ENCODE peak calls at places on chromosome 12, in five cellular contexts. One of them, this sample, is unnamed.

GRCh38 chr12:2561367-2561766 is 233.4 kb upstream of the FKBP4 start:
- DNase-seq in COR-L47: no peak
- DNase-seq in natural killer cell treated with Interleukin-12 subunit alpha and Interleukin-12 subunit beta and Interleukin-15 and Interleukin-18, amount 100 ng/mL, for 72 hours: no peak
- DNase-seq in uterus: no peak
- DNase-seq in A172: no peak
- DNase-seq in this sample: no peak

GRCh38 chr12:58893421-58893986 is 26.8 kb downstream of the LRIG3 start:
- DNase-seq in COR-L47: no peak
- DNase-seq in uterus: no peak
- DNase-seq in A172: no peak
- DNase-seq in natural killer cell treated with Interleukin-12 subunit alpha and Interleukin-12 subunit beta and Interleukin-15 and Interleukin-18, amount 100 ng/mL, for 72 hours: no peak
- DNase-seq in this sample: no peak

GRCh38 chr12:50922820-50923219 is 29.5 kb upstream of the HIGD1C start:
- DNase-seq in uterus: peak
- DNase-seq in natural killer cell treated with Interleukin-12 subunit alpha and Interleukin-12 subunit beta and Interleukin-15 and Interleukin-18, amount 100 ng/mL, for 72 hours: no peak
- DNase-seq in A172: no peak
- DNase-seq in COR-L47: no peak
- DNase-seq in this sample: no peak

GRCh38 chr12:57896437-57897201 is 44.7 kb upstream of the ATP23 start:
- DNase-seq in natural killer cell treated with Interleukin-12 subunit alpha and Interleukin-12 subunit beta and Interleukin-15 and Interleukin-18, amount 100 ng/mL, for 72 hours: no peak
- DNase-seq in A172: no peak
- DNase-seq in COR-L47: peak
- DNase-seq in uterus: peak
- DNase-seq in this sample: peak

GRCh38 chr12:30970559-30971202 is 44.1 kb downstream of the TSPAN11 start:
- DNase-seq in A172: no peak
- DNase-seq in natural killer cell treated with Interleukin-12 subunit alpha and Interleukin-12 subunit beta and Interleukin-15 and Interleukin-18, amount 100 ng/mL, for 72 hours: no peak
- DNase-seq in COR-L47: peak
- DNase-seq in uterus: no peak
- DNase-seq in this sample: peak

GRCh38 chr12:1204581-1205121 is 213.6 kb downstream of the ERC1 start:
- DNase-seq in uterus: no peak
- DNase-seq in A172: no peak
- DNase-seq in natural killer cell treated with Interleukin-12 subunit alpha and Interleukin-12 subunit beta and Interleukin-15 and Interleukin-18, amount 100 ng/mL, for 72 hours: no peak
- DNase-seq in COR-L47: no peak
- DNase-seq in this sample: no peak

GRCh38 chr12:66514581-66514980 is 164.3 kb downstream of the GRIP1 start:
- DNase-seq in uterus: no peak
- DNase-seq in natural killer cell treated with Interleukin-12 subunit alpha and Interleukin-12 subunit beta and Interleukin-15 and Interleukin-18, amount 100 ng/mL, for 72 hours: no peak
- DNase-seq in A172: peak
- DNase-seq in COR-L47: no peak
- DNase-seq in this sample: no peak

GRCh38 chr12:13179159-13180074 is 17.1 kb upstream of the EMP1 start:
- DNase-seq in uterus: peak
- DNase-seq in COR-L47: no peak
- DNase-seq in natural killer cell treated with Interleukin-12 subunit alpha and Interleukin-12 subunit beta and Interleukin-15 and Interleukin-18, amount 100 ng/mL, for 72 hours: no peak
- DNase-seq in A172: peak
- DNase-seq in this sample: peak

GRCh38 chr12:24255920-24256635 is 306.6 kb upstream of the SOX5 start:
- DNase-seq in natural killer cell treated with Interleukin-12 subunit alpha and Interleukin-12 subunit beta and Interleukin-15 and Interleukin-18, amount 100 ng/mL, for 72 hours: no peak
- DNase-seq in uterus: no peak
- DNase-seq in COR-L47: no peak
- DNase-seq in A172: no peak
- DNase-seq in this sample: no peak

GRCh38 chr12:59972941-59973340 is 377.1 kb downstream of the SLC16A7 start:
- DNase-seq in natural killer cell treated with Interleukin-12 subunit alpha and Interleukin-12 subunit beta and Interleukin-15 and Interleukin-18, amount 100 ng/mL, for 72 hours: no peak
- DNase-seq in A172: peak
- DNase-seq in COR-L47: no peak
- DNase-seq in uterus: no peak
- DNase-seq in this sample: no peak

GRCh38 chr12:38995249-38995648 is 89.9 kb upstream of the CPNE8 start:
- DNase-seq in natural killer cell treated with Interleukin-12 subunit alpha and Interleukin-12 subunit beta and Interleukin-15 and Interleukin-18, amount 100 ng/mL, for 72 hours: no peak
- DNase-seq in COR-L47: no peak
- DNase-seq in uterus: no peak
- DNase-seq in A172: no peak
- DNase-seq in this sample: no peak

GRCh38 chr12:86290615-86291014 is 34.4 kb upstream of the MGAT4C start:
- DNase-seq in A172: no peak
- DNase-seq in COR-L47: no peak
- DNase-seq in uterus: no peak
- DNase-seq in natural killer cell treated with Interleukin-12 subunit alpha and Interleukin-12 subunit beta and Interleukin-15 and Interleukin-18, amount 100 ng/mL, for 72 hours: no peak
- DNase-seq in this sample: no peak

GRCh38 chr12:117447665-117448366 is 86.4 kb upstream of the NOS1 start:
- DNase-seq in A172: no peak
- DNase-seq in uterus: no peak
- DNase-seq in COR-L47: peak
- DNase-seq in natural killer cell treated with Interleukin-12 subunit alpha and Interleukin-12 subunit beta and Interleukin-15 and Interleukin-18, amount 100 ng/mL, for 72 hours: no peak
- DNase-seq in this sample: no peak

GRCh38 chr12:16669756-16670155 is 63.8 kb upstream of the LMO3 start:
- DNase-seq in A172: no peak
- DNase-seq in uterus: no peak
- DNase-seq in COR-L47: no peak
- DNase-seq in natural killer cell treated with Interleukin-12 subunit alpha and Interleukin-12 subunit beta and Interleukin-15 and Interleukin-18, amount 100 ng/mL, for 72 hours: no peak
- DNase-seq in this sample: no peak

GRCh38 chr12:71756054-71756675 is 1.5 kb downstream of the RAB21 start:
- DNase-seq in COR-L47: no peak
- DNase-seq in A172: no peak
- DNase-seq in uterus: no peak
- DNase-seq in natural killer cell treated with Interleukin-12 subunit alpha and Interleukin-12 subunit beta and Interleukin-15 and Interleukin-18, amount 100 ng/mL, for 72 hours: no peak
- DNase-seq in this sample: no peak

GRCh38 chr12:62006076-62006732 is 254.0 kb upstream of the USP15 start:
- DNase-seq in uterus: no peak
- DNase-seq in natural killer cell treated with Interleukin-12 subunit alpha and Interleukin-12 subunit beta and Interleukin-15 and Interleukin-18, amount 100 ng/mL, for 72 hours: no peak
- DNase-seq in A172: peak
- DNase-seq in COR-L47: no peak
- DNase-seq in this sample: no peak

GRCh38 chr12:120639771-120640721 is at the start of gene CABP1:
- DNase-seq in uterus: no peak
- DNase-seq in A172: no peak
- DNase-seq in COR-L47: peak
- DNase-seq in natural killer cell treated with Interleukin-12 subunit alpha and Interleukin-12 subunit beta and Interleukin-15 and Interleukin-18, amount 100 ng/mL, for 72 hours: no peak
- DNase-seq in this sample: no peak

GRCh38 chr12:86261606-86262005 is 5.4 kb upstream of the MGAT4C start:
- DNase-seq in A172: no peak
- DNase-seq in uterus: no peak
- DNase-seq in natural killer cell treated with Interleukin-12 subunit alpha and Interleukin-12 subunit beta and Interleukin-15 and Interleukin-18, amount 100 ng/mL, for 72 hours: no peak
- DNase-seq in COR-L47: no peak
- DNase-seq in this sample: no peak

GRCh38 chr12:68831272-68831671 is 23.3 kb downstream of the MDM2 start:
- DNase-seq in natural killer cell treated with Interleukin-12 subunit alpha and Interleukin-12 subunit beta and Interleukin-15 and Interleukin-18, amount 100 ng/mL, for 72 hours: no peak
- DNase-seq in uterus: no peak
- DNase-seq in A172: no peak
- DNase-seq in COR-L47: no peak
- DNase-seq in this sample: no peak

GRCh38 chr12:93803408-93803807 is 126.2 kb downstream of the CRADD start:
- DNase-seq in A172: peak
- DNase-seq in uterus: no peak
- DNase-seq in COR-L47: no peak
- DNase-seq in natural killer cell treated with Interleukin-12 subunit alpha and Interleukin-12 subunit beta and Interleukin-15 and Interleukin-18, amount 100 ng/mL, for 72 hours: no peak
- DNase-seq in this sample: no peak

GRCh38 chr12:102343361-102344121 is 136.8 kb downstream of the IGF1 start:
- DNase-seq in natural killer cell treated with Interleukin-12 subunit alpha and Interleukin-12 subunit beta and Interleukin-15 and Interleukin-18, amount 100 ng/mL, for 72 hours: no peak
- DNase-seq in A172: peak
- DNase-seq in COR-L47: no peak
- DNase-seq in uterus: no peak
- DNase-seq in this sample: no peak

GRCh38 chr12:109741970-109742372 is 28.3 kb downstream of the FAM222A start:
- DNase-seq in natural killer cell treated with Interleukin-12 subunit alpha and Interleukin-12 subunit beta and Interleukin-15 and Interleukin-18, amount 100 ng/mL, for 72 hours: no peak
- DNase-seq in A172: no peak
- DNase-seq in uterus: peak
- DNase-seq in COR-L47: no peak
- DNase-seq in this sample: peak

GRCh38 chr12:4763549-4763948 is 43.3 kb downstream of the GALNT8 start:
- DNase-seq in A172: no peak
- DNase-seq in natural killer cell treated with Interleukin-12 subunit alpha and Interleukin-12 subunit beta and Interleukin-15 and Interleukin-18, amount 100 ng/mL, for 72 hours: no peak
- DNase-seq in uterus: peak
- DNase-seq in COR-L47: no peak
- DNase-seq in this sample: no peak

GRCh38 chr12:116368196-116369194 is 91.0 kb upstream of the MED13L start:
- DNase-seq in natural killer cell treated with Interleukin-12 subunit alpha and Interleukin-12 subunit beta and Interleukin-15 and Interleukin-18, amount 100 ng/mL, for 72 hours: no peak
- DNase-seq in uterus: no peak
- DNase-seq in COR-L47: no peak
- DNase-seq in A172: no peak
- DNase-seq in this sample: no peak

GRCh38 chr12:93273834-93274705 is 103.7 kb upstream of the NUDT4 start:
- DNase-seq in natural killer cell treated with Interleukin-12 subunit alpha and Interleukin-12 subunit beta and Interleukin-15 and Interleukin-18, amount 100 ng/mL, for 72 hours: no peak
- DNase-seq in uterus: no peak
- DNase-seq in COR-L47: no peak
- DNase-seq in A172: no peak
- DNase-seq in this sample: no peak

GRCh38 chr12:39972119-39972518 is 133.8 kb downstream of the SLC2A13 start:
- DNase-seq in uterus: no peak
- DNase-seq in A172: no peak
- DNase-seq in COR-L47: no peak
- DNase-seq in natural killer cell treated with Interleukin-12 subunit alpha and Interleukin-12 subunit beta and Interleukin-15 and Interleukin-18, amount 100 ng/mL, for 72 hours: no peak
- DNase-seq in this sample: no peak

GRCh38 chr12:111180830-111181726 is 187.8 kb downstream of the PHETA1 start:
- DNase-seq in uterus: peak
- DNase-seq in natural killer cell treated with Interleukin-12 subunit alpha and Interleukin-12 subunit beta and Interleukin-15 and Interleukin-18, amount 100 ng/mL, for 72 hours: no peak
- DNase-seq in A172: no peak
- DNase-seq in COR-L47: peak
- DNase-seq in this sample: peak

GRCh38 chr12:78473136-78473535 is 391.4 kb upstream of the SYT1 start:
- DNase-seq in COR-L47: no peak
- DNase-seq in uterus: no peak
- DNase-seq in A172: no peak
- DNase-seq in natural killer cell treated with Interleukin-12 subunit alpha and Interleukin-12 subunit beta and Interleukin-15 and Interleukin-18, amount 100 ng/mL, for 72 hours: no peak
- DNase-seq in this sample: no peak